ENCODE peak calls at places on chromosomes 13 and 19, in four cellular contexts. L is A549, Y is HepG2, F is K562. U is an unnamed sample.

GRCh38 chr13:53217221-53217620 is 188.6 kb downstream of the OLFM4 start:
- DNase-seq in L (no peak), Y (no peak), F (no peak), U (no peak)

GRCh38 chr13:76717092-76717491 is 169.1 kb downstream of the KCTD12 start:
- DNase-seq in L (no peak), Y (no peak), F (no peak), U (no peak)

GRCh38 chr19:34539396-34539795 is 57.8 kb downstream of the WTIP start:
- DNase-seq in L (no peak), Y (no peak), F (no peak), U (no peak)

GRCh38 chr13:94268661-94269060 is 210.8 kb downstream of the DCT start:
- DNase-seq in L (no peak), Y (no peak), F (no peak), U (no peak)

GRCh38 chr19:13012390-13012689 is 17.1 kb downstream of the NFIX start:
- DNase-seq in L (no peak), Y (no peak), F (no peak), U (no peak)

GRCh38 chr19:2923510-2923909 is 21.3 kb downstream of the ZNF77 start:
- DNase-seq in L (no peak), Y (peak; percentile 21), F (no peak), U (no peak)

GRCh38 chr19:5228490-5228889 is 112.1 kb downstream of the PTPRS start:
- DNase-seq in L (no peak), Y (no peak), F (no peak), U (no peak)

GRCh38 chr19:5645409-5645808 is 22.5 kb downstream of the SAFB start:
- DNase-seq in L (no peak), Y (no peak), F (no peak), U (no peak)

GRCh38 chr19:47226426-47227346 is 4.3 kb downstream of the BBC3 start:
- DNase-seq in L (peak; percentile 84), Y (peak; percentile 89), F (peak; percentile 55), U (no peak)

GRCh38 chr13:76225815-76226489 is 589.8 kb downstream of the LMO7 start:
- DNase-seq in L (no peak), Y (no peak), F (no peak), U (no peak)

GRCh38 chr13:80664930-80665329 is 324.0 kb upstream of the SPRY2 start:
- DNase-seq in L (no peak), Y (no peak), F (no peak), U (no peak)

GRCh38 chr19:13838943-13839192 is 38.1 kb upstream of the NANOS3 start:
- DNase-seq in L (no peak), Y (no peak), F (peak; percentile 62), U (no peak)

GRCh38 chr13:41648314-41648935 is 191.1 kb downstream of the RGCC start:
- DNase-seq in L (peak; percentile 20), Y (peak; percentile 98), F (no peak), U (no peak)

GRCh38 chr13:95156208-95156607 is 145.0 kb downstream of the ABCC4 start:
- DNase-seq in L (no peak), Y (peak; percentile 6), F (no peak), U (no peak)

GRCh38 chr13:31209172-31209818 is 9.5 kb downstream of the B3GLCT start:
- DNase-seq in L (no peak), Y (no peak), F (no peak), U (no peak)

GRCh38 chr13:73513751-73514150 is 454.9 kb downstream of the KLF5 start:
- DNase-seq in L (no peak), Y (no peak), F (no peak), U (no peak)

GRCh38 chr13:29131159-29131558 is 311.0 kb downstream of the MTUS2 start:
- DNase-seq in L (no peak), Y (no peak), F (no peak), U (no peak)

GRCh38 chr13:38338089-38338488 is 11.6 kb upstream of the UFM1 start:
- DNase-seq in L (no peak), Y (no peak), F (no peak), U (no peak)

GRCh38 chr13:25659091-25659502 is 287.3 kb downstream of the ATP8A2 start:
- DNase-seq in L (no peak), Y (no peak), F (no peak), U (no peak)

GRCh38 chr13:30235206-30235605 is 72.1 kb downstream of the KATNAL1 start:
- DNase-seq in L (no peak), Y (no peak), F (no peak), U (no peak)

GRCh38 chr19:33814181-33815165 is 17.8 kb downstream of the KCTD15 start:
- DNase-seq in L (no peak), Y (no peak), F (no peak), U (no peak)

GRCh38 chr13:70375718-70376117 is 267.5 kb upstream of the KLHL1 start:
- DNase-seq in L (no peak), Y (no peak), F (no peak), U (no peak)

GRCh38 chr19:29467824-29468401 is 57.9 kb upstream of the VSTM2B start:
- DNase-seq in L (peak; percentile 36), Y (peak; percentile 50), F (no peak), U (peak; percentile 44)

GRCh38 chr13:73412933-73413332 is 354.1 kb downstream of the KLF5 start:
- DNase-seq in L (no peak), Y (no peak), F (no peak), U (no peak)

GRCh38 chr13:27043013-27043412 is 128.6 kb downstream of the USP12 start:
- DNase-seq in L (peak; percentile 81), Y (peak; percentile 24), F (no peak), U (no peak)

GRCh38 chr13:27039171-27039701 is 132.4 kb downstream of the USP12 start:
- DNase-seq in L (no peak), Y (no peak), F (no peak), U (no peak)

GRCh38 chr13:27041341-27041740 is 130.3 kb downstream of the USP12 start:
- DNase-seq in L (no peak), Y (no peak), F (no peak), U (no peak)

GRCh38 chr13:27040826-27041108 is 130.8 kb downstream of the USP12 start:
- DNase-seq in L (no peak), Y (no peak), F (no peak), U (no peak)

DNA sequence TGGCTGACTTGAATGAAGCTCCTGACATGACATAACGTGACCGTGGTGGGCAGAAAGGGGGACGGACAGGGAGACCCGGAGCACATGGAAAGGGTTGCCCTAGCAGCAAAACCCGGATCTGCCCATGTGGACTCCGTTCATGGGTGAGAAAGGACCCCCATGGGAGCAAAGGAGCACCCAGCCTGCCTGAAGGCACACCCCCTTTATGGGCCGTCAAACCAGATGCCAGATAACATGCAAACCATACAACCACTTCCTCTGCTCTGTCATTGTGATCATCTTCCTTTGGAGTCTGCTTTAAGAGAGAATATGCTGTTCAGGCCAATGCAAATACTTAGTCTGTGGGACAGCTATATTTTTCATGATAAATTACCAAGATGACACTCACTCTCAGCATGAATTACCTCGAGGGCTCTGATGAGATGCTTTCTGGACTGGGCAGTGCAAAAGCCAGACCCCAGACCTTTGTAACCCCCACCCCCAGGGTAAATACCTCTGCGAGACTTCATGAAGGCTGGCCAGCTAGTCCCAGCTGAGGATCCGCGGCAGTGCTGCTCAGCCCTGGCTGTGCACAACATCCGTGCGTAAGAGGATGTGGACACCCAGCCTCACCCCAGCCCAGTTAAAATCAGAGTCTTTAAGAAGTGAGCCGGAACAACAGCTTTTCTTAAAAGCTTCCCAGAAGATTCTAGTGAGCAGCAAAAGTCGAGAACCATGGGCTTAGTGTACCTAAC is 126.6 kb downstream of the USP12 start:
- DNase-seq in L (no peak), Y (no peak), F (no peak), U (no peak)
- TF ChIP-seq ESRRA in L (no peak), Y (no peak), F (no peak), U (no peak)

DNA sequence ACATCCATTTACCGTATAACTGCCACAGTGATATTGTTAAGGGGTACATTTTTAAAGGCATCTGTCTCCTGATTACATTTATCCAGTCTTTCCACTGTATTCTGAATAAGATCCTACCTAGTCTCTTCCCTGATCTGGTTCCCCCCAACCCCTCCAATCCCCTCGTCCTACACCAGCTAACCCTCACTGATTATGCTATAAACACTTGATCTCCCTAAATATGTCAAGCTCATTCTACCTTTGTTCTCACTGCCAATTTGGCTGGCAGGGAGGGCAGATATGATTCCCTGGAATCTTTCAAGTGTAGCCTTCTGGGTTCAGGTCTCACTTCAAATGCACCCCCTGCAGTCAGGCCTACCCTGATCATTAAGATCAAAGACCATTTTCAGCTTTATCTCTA is 1379.8 kb upstream of the MIR17HG start:
- DNase-seq in L (no peak), Y (no peak), F (no peak), U (no peak)
- TF ChIP-seq HMGXB4 in L (no peak), Y (no peak), F (no peak), U (no peak)

GRCh38 chr13:21483748-21484147 is 24.6 kb upstream of the ZDHHC20 start:
- DNase-seq in L (no peak), Y (no peak), F (no peak), U (no peak)

GRCh38 chr13:21478881-21479808 is 20.0 kb upstream of the ZDHHC20 start:
- DNase-seq in L (no peak), Y (peak; percentile 72), F (peak; percentile 18), U (no peak)

GRCh38 chr13:21486322-21486721 is 27.2 kb upstream of the ZDHHC20 start:
- DNase-seq in L (no peak), Y (no peak), F (no peak), U (no peak)

GRCh38 chr13:21476893-21477472 is 17.9 kb upstream of the ZDHHC20 start:
- DNase-seq in L (peak; percentile 22), Y (peak; percentile 64), F (peak; percentile 67), U (peak; percentile 93)

DNA sequence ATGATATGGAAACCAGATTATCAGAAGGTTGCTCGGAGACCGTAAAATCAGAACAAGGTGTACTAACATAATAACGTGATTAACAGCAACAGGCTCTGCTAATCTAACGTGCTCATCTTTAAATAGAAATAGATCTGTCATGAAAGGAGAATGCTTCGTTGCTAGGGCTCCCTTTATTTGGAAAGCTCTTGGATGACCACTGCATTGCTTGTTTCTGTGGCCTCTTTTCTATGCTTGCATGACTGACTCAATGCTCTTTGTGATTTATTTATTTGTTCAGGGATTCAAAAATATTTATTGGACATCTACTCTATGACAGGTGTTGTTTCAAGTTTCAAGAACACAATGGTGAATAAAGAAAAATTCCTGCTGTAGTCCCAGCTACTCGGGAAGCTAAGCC is 22.3 kb upstream of the ZDHHC20 start:
- DNase-seq in L (no peak), Y (no peak), F (no peak), U (no peak)
- TF ChIP-seq JUN in L (no peak), Y (no peak), F (no peak), U (no peak)

GRCh38 chr19:43997631-43998290 is 5.0 kb upstream of the ZNF230 start:
- DNase-seq in L (no peak), Y (no peak), F (no peak), U (no peak)
- TF ChIP-seq ESRRA in L (no peak), Y (no peak), F (no peak), U (no peak)

U was measured in WTC11.